ENCODE peak calls at places on chromosome 20, in nine cellular contexts. D, M, J, C, Q, A, V, S and F are unnamed samples.

GRCh38 chr20:38127920-38128528 is 37.0 kb downstream of the TGM2 start:
- DNase-seq in D (peak; percentile 11), M (no peak), V (no peak), C (no peak), A (no peak), J (no peak), S (no peak), Q (no peak), F (no peak)

GRCh38 chr20:45779011-45779915 is 12.4 kb downstream of the WFDC3 start:
- DNase-seq in S (peak; percentile 98), C (no peak), V (no peak), D (peak; percentile 93), M (no peak), J (no peak), Q (peak; percentile 83), A (no peak), F (peak; percentile 82)

GRCh38 chr20:51425347-51426106 is 117.0 kb downstream of the NFATC2 start:
- DNase-seq in M (no peak), V (no peak), Q (no peak), A (peak; percentile 8), D (no peak), S (no peak), C (no peak), J (no peak), F (no peak)

GRCh38 chr20:32067234-32067821 is 15.3 kb downstream of the HCK start:
- DNase-seq in D (no peak), J (no peak), C (no peak), A (no peak), V (no peak), S (peak; percentile 28), Q (no peak), M (no peak), F (no peak)

GRCh38 chr20:47487175-47487917 is 14.3 kb upstream of the NCOA3 start:
- DNase-seq in J (no peak), S (peak; percentile 27), C (no peak), Q (no peak), A (peak; percentile 30), M (no peak), D (no peak), V (peak; percentile 66), F (no peak)

GRCh38 chr20:34240698-34241615 is at the start of gene ASIP:
- DNase-seq in C (no peak), M (no peak), V (no peak), S (peak; percentile 6), Q (no peak), J (no peak), A (no peak), D (no peak), F (no peak)

GRCh38 chr20:29873946-29874345 is 1383.5 kb upstream of the DEFB115 start:
- DNase-seq in C (no peak), S (peak; percentile 51), D (no peak), A (no peak), J (no peak), M (peak; percentile 58), Q (no peak), V (peak; percentile 31), F (peak; percentile 72)

GRCh38 chr20:50303573-50304500 is 113.2 kb downstream of the CEBPB start:
- DNase-seq in C (no peak), M (no peak), Q (peak; percentile 79), A (no peak), S (peak; percentile 98), V (no peak), D (peak; percentile 88), J (peak; percentile 74), F (peak; percentile 81)

GRCh38 chr20:34311118-34312023 is 8.2 kb upstream of the AHCY start:
- DNase-seq in S (no peak), V (no peak), M (peak; percentile 41), D (peak; percentile 23), J (no peak), Q (no peak), A (no peak), C (no peak), F (peak; percentile 37)

GRCh38 chr20:8223096-8223870 is 91.2 kb downstream of the PLCB1 start:
- DNase-seq in S (peak; percentile 87), J (no peak), D (no peak), C (no peak), A (no peak), V (no peak), M (no peak), Q (no peak), F (no peak)

GRCh38 chr20:13250242-13250641 is 29.2 kb downstream of the ISM1 start:
- DNase-seq in M (no peak), S (no peak), C (no peak), Q (no peak), V (no peak), A (no peak), J (no peak), D (no peak), F (no peak)

GRCh38 chr20:45223136-45223535 is 2.0 kb downstream of the SEMG2 start:
- DNase-seq in V (no peak), J (peak; percentile 49), A (no peak), Q (no peak), C (no peak), D (no peak), M (no peak), S (no peak), F (no peak)

GRCh38 chr20:43507150-43508080 is at the start of gene L3MBTL1:
- DNase-seq in A (no peak), V (peak; percentile 79), C (no peak), J (peak; percentile 30), Q (no peak), D (no peak), S (peak; percentile 47), M (peak; percentile 65), F (peak; percentile 74)

GRCh38 chr20:17854307-17854903 is 114.2 kb downstream of the SNX5 start:
- DNase-seq in J (peak; percentile 19), D (no peak), A (no peak), M (no peak), Q (no peak), S (peak; percentile 68), C (no peak), V (no peak), F (peak; percentile 80)

GRCh38 chr20:57753332-57754164 is 43.7 kb upstream of the PMEPA1 start:
- DNase-seq in S (no peak), D (peak; percentile 15), A (no peak), C (no peak), M (no peak), J (no peak), Q (no peak), V (no peak), F (no peak)

GRCh38 chr20:57867181-57867803 is 157.5 kb upstream of the PMEPA1 start:
- DNase-seq in C (no peak), A (no peak), J (no peak), V (no peak), Q (no peak), D (no peak), M (no peak), S (no peak), F (no peak)